ENCODE peak calls at places on chromosomes 11 and 22, in four cellular contexts. D is GM23338, T is RKO, U is T-helper 2 cell. M is an unnamed sample.

GRCh38 chr22:46044718-46045458 is 67.9 kb upstream of the WNT7B start:
- DNase-seq in U (no peak), T (no peak), D (peak; percentile 76), M (no peak)

GRCh38 chr11:120554771-120555432 is 43.4 kb downstream of the GRIK4 start:
- DNase-seq in T (no peak), D (peak; percentile 72), U (no peak), M (peak; percentile 67)

GRCh38 chr11:35678975-35679374 is 16.4 kb downstream of the TRIM44 start:
- DNase-seq in U (no peak), T (no peak), D (no peak), M (no peak)

GRCh38 chr11:76197941-76198640 is 8.2 kb downstream of the WNT11 start:
- DNase-seq in T (no peak), D (no peak), U (no peak), M (no peak)

GRCh38 chr11:65429069-65429681 is 6.6 kb downstream of the NEAT1 start:
- DNase-seq in T (peak; percentile 48), D (peak; percentile 35), U (no peak), M (peak; percentile 60)

GRCh38 chr11:71448257-71449161 is at the start of gene DHCR7:
- DNase-seq in U (peak; percentile 92), D (peak; percentile 96), T (peak; percentile 95), M (peak; percentile 98)

GRCh38 chr11:75514596-75514995 is 11.1 kb downstream of the GDPD5 start:
- DNase-seq in D (no peak), T (no peak), U (no peak), M (no peak)

GRCh38 chr11:100638648-100639047 is 48.4 kb upstream of the ARHGAP42 start:
- DNase-seq in D (no peak), T (no peak), U (no peak), M (no peak)

GRCh38 chr11:116513894-116514293 is 258.9 kb downstream of the BUD13 start:
- DNase-seq in T (peak; percentile 28), U (no peak), D (peak; percentile 83), M (peak; percentile 69)

GRCh38 chr11:19525714-19526113 is 186.9 kb upstream of the NAV2 start:
- DNase-seq in T (no peak), U (no peak), D (peak; percentile 13), M (peak; percentile 55)

GRCh38 chr11:66334605-66335442 is 1.4 kb downstream of the RIN1 start:
- DNase-seq in U (no peak), T (no peak), D (no peak), M (no peak)

GRCh38 chr22:25777870-25778269 is 35.9 kb downstream of the MYO18B start:
- DNase-seq in U (no peak), D (peak; percentile 44), T (peak; percentile 75), M (no peak)

GRCh38 chr11:134661660-134662059 is 249.6 kb upstream of the B3GAT1 start:
- DNase-seq in D (no peak), U (no peak), T (no peak), M (no peak)

GRCh38 chr11:127895776-127896175 is 691.6 kb downstream of the ETS1 start:
- DNase-seq in T (no peak), U (no peak), D (no peak), M (no peak)

GRCh38 chr11:41872458-41872857 is 413.0 kb upstream of the LRRC4C start:
- DNase-seq in D (no peak), U (no peak), T (no peak), M (no peak)

GRCh38 chr22:21889251-21889990 is 22.0 kb upstream of the MAPK1 start:
- DNase-seq in D (no peak), T (no peak), U (no peak), M (no peak)

GRCh38 chr11:110165039-110165438 is 71.8 kb downstream of the ZC3H12C start:
- DNase-seq in T (no peak), D (no peak), U (no peak), M (no peak)

GRCh38 chr11:25943777-25944661 is 387.9 kb upstream of the ANO3 start:
- DNase-seq in D (no peak), U (no peak), T (no peak), M (no peak)

GRCh38 chr11:108432783-108433182 is 34.5 kb downstream of the C11orf65 start:
- DNase-seq in U (no peak), T (no peak), D (no peak), M (peak; percentile 23)

GRCh38 chr11:14312736-14313438 is 46.1 kb downstream of the RRAS2 start:
- DNase-seq in T (no peak), D (no peak), U (no peak), M (no peak)

GRCh38 chr11:127943152-127943551 is 644.2 kb downstream of the ETS1 start:
- DNase-seq in D (no peak), U (no peak), T (no peak), M (no peak)

GRCh38 chr11:6516865-6517264 is 19.8 kb downstream of the DNHD1 start:
- DNase-seq in U (no peak), D (no peak), T (no peak), M (no peak)

GRCh38 chr22:30251661-30252226 is 5.2 kb upstream of the LIF start:
- DNase-seq in U (no peak), D (no peak), T (peak; percentile 84), M (no peak)

GRCh38 chr11:68282141-68282860 is 10.5 kb upstream of the C11orf24 start:
- DNase-seq in T (no peak), U (no peak), D (no peak), M (no peak)

GRCh38 chr22:42160830-42161696 is 30.5 kb upstream of the CYP2D6 start:
- DNase-seq in T (no peak), D (no peak), U (no peak), M (no peak)

GRCh38 chr11:825366-826231 is 2.1 kb upstream of the CRACR2B start:
- DNase-seq in D (no peak), T (no peak), U (no peak), M (no peak)

GRCh38 chr22:50087646-50088045 is 2.2 kb upstream of the MOV10L1 start:
- DNase-seq in T (no peak), U (no peak), D (no peak), M (no peak)

GRCh38 chr11:898540-899190 is 11.9 kb downstream of the CHID1 start:
- DNase-seq in T (no peak), D (peak; percentile 49), U (no peak), M (peak; percentile 42)

GRCh38 chr11:67572747-67573419 is 10.7 kb upstream of the GSTP1 start:
- DNase-seq in T (peak; percentile 73), D (peak; percentile 87), U (no peak), M (peak; percentile 78)

GRCh38 chr11:57358543-57358961 is 20.4 kb downstream of the P2RX3 start:
- DNase-seq in D (no peak), T (peak; percentile 34), U (no peak), M (no peak)

GRCh38 chr11:116138280-116138679 is 634.1 kb upstream of the CADM1 start:
- DNase-seq in D (no peak), T (no peak), U (no peak), M (no peak)

GRCh38 chr11:86497836-86498235 is 123.1 kb downstream of the CCDC81 start:
- DNase-seq in U (no peak), T (no peak), D (no peak), M (peak; percentile 14)

GRCh38 chr11:115161876-115162275 is 342.3 kb downstream of the CADM1 start:
- DNase-seq in D (no peak), T (no peak), U (no peak), M (no peak)

GRCh38 chr11:126421243-126421642 is 65.8 kb downstream of the ST3GAL4 start:
- DNase-seq in T (no peak), U (no peak), D (no peak), M (no peak)

GRCh38 chr22:19596680-19597398 is 72.6 kb upstream of the CLDN5 start:
- DNase-seq in D (no peak), U (no peak), T (no peak), M (peak; percentile 62)

GRCh38 chr11:61129608-61130523 is 27.6 kb downstream of the CD5 start:
- DNase-seq in U (peak; percentile 85), D (peak; percentile 96), T (peak; percentile 88), M (peak; percentile 98)

GRCh38 chr11:74572349-74572748 is 20.0 kb upstream of the POLD3 start:
- DNase-seq in D (no peak), T (no peak), U (no peak), M (no peak)

GRCh38 chr22:50544746-50545253 is 899 bp upstream of the KLHDC7B start:
- DNase-seq in U (no peak), T (no peak), D (no peak), M (no peak)

GRCh38 chr22:30325724-30326703 is 727 bp downstream of the TBC1D10A start:
- DNase-seq in T (no peak), U (no peak), D (peak; percentile 41), M (peak; percentile 5)

GRCh38 chr11:107719557-107720304 is 7.9 kb upstream of the SLN start:
- DNase-seq in D (no peak), T (no peak), U (no peak), M (no peak)